ENCODE peak calls at places on chromosome 12, in four cellular contexts. One of them, this sample, is unnamed.

GRCh38 chr12:13114251-13115052 is 11.0 kb upstream of the GSG1 start:
- DNase-seq in hepatocyte: no peak
- DNase-seq in GM20000: no peak
- DNase-seq in cardiac muscle cell: peak; percentile 54
- DNase-seq in this sample: no peak

GRCh38 chr12:64187794-64188193 is 34.3 kb downstream of the KICS2 start:
- DNase-seq in GM20000: no peak
- DNase-seq in cardiac muscle cell: no peak
- DNase-seq in hepatocyte: no peak
- DNase-seq in this sample: no peak

GRCh38 chr12:46260153-46260912 is 8.5 kb downstream of the SLC38A1 start:
- DNase-seq in cardiac muscle cell: peak; percentile 65
- DNase-seq in GM20000: no peak
- DNase-seq in hepatocyte: peak; percentile 55
- DNase-seq in this sample: no peak

GRCh38 chr12:32284561-32284960 is 114.8 kb upstream of the FGD4 start:
- DNase-seq in cardiac muscle cell: no peak
- DNase-seq in GM20000: no peak
- DNase-seq in hepatocyte: no peak
- DNase-seq in this sample: no peak

GRCh38 chr12:953776-954175 is 4.3 kb upstream of the RAD52 start:
- DNase-seq in GM20000: no peak
- DNase-seq in hepatocyte: no peak
- DNase-seq in cardiac muscle cell: peak; percentile 62
- DNase-seq in this sample: no peak

GRCh38 chr12:53956251-53956887 is 1.7 kb downstream of the HOXC12 start:
- DNase-seq in cardiac muscle cell: no peak
- DNase-seq in hepatocyte: no peak
- DNase-seq in GM20000: no peak
- DNase-seq in this sample: no peak

GRCh38 chr12:47717443-47718193 is 7.7 kb downstream of the ENDOU start:
- DNase-seq in hepatocyte: peak; percentile 90
- DNase-seq in GM20000: peak; percentile 60
- DNase-seq in cardiac muscle cell: peak; percentile 93
- DNase-seq in this sample: peak; percentile 74

GRCh38 chr12:55797068-55797467 is 20.5 kb downstream of the SARNP start:
- DNase-seq in GM20000: peak; percentile 12
- DNase-seq in hepatocyte: peak; percentile 69
- DNase-seq in cardiac muscle cell: peak; percentile 74
- DNase-seq in this sample: no peak

GRCh38 chr12:115070313-115070712 is 386.3 kb upstream of the TBX3 start:
- DNase-seq in cardiac muscle cell: no peak
- DNase-seq in GM20000: no peak
- DNase-seq in hepatocyte: no peak
- DNase-seq in this sample: no peak

GRCh38 chr12:16348435-16349131 is 1.1 kb downstream of the MGST1 start:
- DNase-seq in cardiac muscle cell: peak; percentile 45
- DNase-seq in GM20000: no peak
- DNase-seq in hepatocyte: no peak
- DNase-seq in this sample: no peak

GRCh38 chr12:130646690-130647089 is 69.4 kb downstream of the RIMBP2 start:
- DNase-seq in hepatocyte: no peak
- DNase-seq in GM20000: no peak
- DNase-seq in cardiac muscle cell: no peak
- DNase-seq in this sample: no peak

GRCh38 chr12:121893901-121894540 is 5.4 kb downstream of the PSMD9 start:
- DNase-seq in cardiac muscle cell: peak; percentile 72
- DNase-seq in GM20000: no peak
- DNase-seq in hepatocyte: peak; percentile 76
- DNase-seq in this sample: no peak

GRCh38 chr12:13379531-13379930 is 183.0 kb downstream of the EMP1 start:
- DNase-seq in cardiac muscle cell: no peak
- DNase-seq in hepatocyte: no peak
- DNase-seq in GM20000: no peak
- DNase-seq in this sample: no peak

GRCh38 chr12:77202457-77203060 is 137.2 kb upstream of the E2F7 start:
- DNase-seq in cardiac muscle cell: no peak
- DNase-seq in GM20000: no peak
- DNase-seq in hepatocyte: no peak
- DNase-seq in this sample: no peak

GRCh38 chr12:108004368-108004767 is 124.7 kb upstream of the WSCD2 start:
- DNase-seq in cardiac muscle cell: peak; percentile 3
- DNase-seq in GM20000: no peak
- DNase-seq in hepatocyte: peak; percentile 57
- DNase-seq in this sample: no peak

GRCh38 chr12:95763809-95764253 is 26.7 kb downstream of the NTN4 start:
- DNase-seq in hepatocyte: peak; percentile 63
- DNase-seq in cardiac muscle cell: peak; percentile 64
- DNase-seq in GM20000: no peak
- DNase-seq in this sample: no peak

GRCh38 chr12:69068431-69068830 is 135.5 kb upstream of the CPM start:
- DNase-seq in hepatocyte: peak; percentile 46
- DNase-seq in GM20000: no peak
- DNase-seq in cardiac muscle cell: peak; percentile 13
- DNase-seq in this sample: no peak

GRCh38 chr12:6768385-6769002 is 2.3 kb downstream of the PTMS start:
- DNase-seq in hepatocyte: no peak
- DNase-seq in GM20000: no peak
- DNase-seq in cardiac muscle cell: no peak
- DNase-seq in this sample: no peak

GRCh38 chr12:106135075-106135474 is 3.7 kb downstream of the NUAK1 start:
- DNase-seq in GM20000: no peak
- DNase-seq in cardiac muscle cell: peak; percentile 53
- DNase-seq in hepatocyte: no peak
- DNase-seq in this sample: no peak

GRCh38 chr12:2288001-2288400 is 235.2 kb downstream of the CACNA1C start:
- DNase-seq in GM20000: no peak
- DNase-seq in cardiac muscle cell: peak; percentile 67
- DNase-seq in hepatocyte: peak; percentile 77
- DNase-seq in this sample: no peak

GRCh38 chr12:39672976-39673375 is 53.4 kb upstream of the ABCD2 start:
- DNase-seq in hepatocyte: no peak
- DNase-seq in GM20000: no peak
- DNase-seq in cardiac muscle cell: no peak
- DNase-seq in this sample: no peak

GRCh38 chr12:132597333-132598283 is 12.8 kb downstream of the LRCOL1 start:
- DNase-seq in cardiac muscle cell: peak; percentile 87
- DNase-seq in GM20000: no peak
- DNase-seq in hepatocyte: peak; percentile 63
- DNase-seq in this sample: no peak

GRCh38 chr12:7859552-7859951 is 13.2 kb downstream of the SLC2A14 start:
- DNase-seq in GM20000: no peak
- DNase-seq in cardiac muscle cell: no peak
- DNase-seq in hepatocyte: no peak
- DNase-seq in this sample: no peak

GRCh38 chr12:118060301-118061010 is 523 bp downstream of the WSB2 start:
- DNase-seq in hepatocyte: peak; percentile 70
- DNase-seq in cardiac muscle cell: no peak
- DNase-seq in GM20000: no peak
- DNase-seq in this sample: no peak

GRCh38 chr12:100668939-100669536 is 95.6 kb downstream of the GAS2L3 start:
- DNase-seq in hepatocyte: peak; percentile 86
- DNase-seq in cardiac muscle cell: peak; percentile 79
- DNase-seq in GM20000: peak; percentile 65
- DNase-seq in this sample: peak; percentile 73

GRCh38 chr12:144650-145284 is 69.2 kb downstream of the SLC6A12 start:
- DNase-seq in hepatocyte: no peak
- DNase-seq in GM20000: no peak
- DNase-seq in cardiac muscle cell: no peak
- DNase-seq in this sample: no peak

GRCh38 chr12:15522574-15523187 is 200.4 kb downstream of the PTPRO start:
- DNase-seq in hepatocyte: peak; percentile 58
- DNase-seq in GM20000: peak; percentile 29
- DNase-seq in cardiac muscle cell: peak; percentile 76
- DNase-seq in this sample: peak; percentile 23

GRCh38 chr12:4027412-4027811 is 154.2 kb upstream of the PARP11 start:
- DNase-seq in hepatocyte: peak; percentile 43
- DNase-seq in cardiac muscle cell: no peak
- DNase-seq in GM20000: no peak
- DNase-seq in this sample: no peak

GRCh38 chr12:111437816-111438454 is 32.2 kb downstream of the SH2B3 start:
- DNase-seq in cardiac muscle cell: peak; percentile 90
- DNase-seq in GM20000: no peak
- DNase-seq in hepatocyte: no peak
- DNase-seq in this sample: no peak

GRCh38 chr12:5487076-5487475 is 55.2 kb downstream of the NTF3 start:
- DNase-seq in cardiac muscle cell: no peak
- DNase-seq in GM20000: no peak
- DNase-seq in hepatocyte: no peak
- DNase-seq in this sample: no peak

GRCh38 chr12:12560587-12561304 is 1.9 kb downstream of the DUSP16 start:
- DNase-seq in GM20000: peak; percentile 69
- DNase-seq in cardiac muscle cell: peak; percentile 76
- DNase-seq in hepatocyte: peak; percentile 77
- DNase-seq in this sample: peak; percentile 42

GRCh38 chr12:71746983-71747611 is 7.6 kb upstream of the RAB21 start:
- DNase-seq in GM20000: peak; percentile 63
- DNase-seq in cardiac muscle cell: peak; percentile 80
- DNase-seq in hepatocyte: peak; percentile 73
- DNase-seq in this sample: peak; percentile 49

GRCh38 chr12:84604541-84604940 is 308.1 kb downstream of the SLC6A15 start:
- DNase-seq in cardiac muscle cell: no peak
- DNase-seq in hepatocyte: no peak
- DNase-seq in GM20000: no peak
- DNase-seq in this sample: no peak

GRCh38 chr12:123036471-123037285 is 56.2 kb downstream of the ARL6IP4 start:
- DNase-seq in cardiac muscle cell: no peak
- DNase-seq in hepatocyte: no peak
- DNase-seq in GM20000: no peak
- DNase-seq in this sample: no peak

GRCh38 chr12:49811961-49812401 is 16.2 kb downstream of the NCKAP5L start:
- DNase-seq in GM20000: peak; percentile 44
- DNase-seq in hepatocyte: no peak
- DNase-seq in cardiac muscle cell: no peak
- DNase-seq in this sample: no peak

GRCh38 chr12:95214466-95214865 is 2.8 kb downstream of the FGD6 start:
- DNase-seq in cardiac muscle cell: no peak
- DNase-seq in GM20000: no peak
- DNase-seq in hepatocyte: no peak
- DNase-seq in this sample: no peak

GRCh38 chr12:46647034-46647433 is 178.8 kb downstream of the SLC38A4 start:
- DNase-seq in hepatocyte: no peak
- DNase-seq in cardiac muscle cell: no peak
- DNase-seq in GM20000: no peak
- DNase-seq in this sample: no peak

GRCh38 chr12:119156401-119156800 is 22.3 kb upstream of the HSPB8 start:
- DNase-seq in GM20000: no peak
- DNase-seq in cardiac muscle cell: peak; percentile 29
- DNase-seq in hepatocyte: no peak
- DNase-seq in this sample: no peak
- TF ChIP-seq CTCF in GM20000: no peak
- TF ChIP-seq CTCF in cardiac muscle cell: peak; percentile 36
- TF ChIP-seq CTCF in hepatocyte: no peak
- TF ChIP-seq CTCF in this sample: no peak

GRCh38 chr12:57853864-57854556 is 7.5 kb upstream of the CTDSP2 start:
- DNase-seq in hepatocyte: no peak
- DNase-seq in cardiac muscle cell: no peak
- DNase-seq in GM20000: no peak
- DNase-seq in this sample: no peak

GRCh38 chr12:57850924-57851323 is 4.4 kb upstream of the CTDSP2 start:
- DNase-seq in GM20000: no peak
- DNase-seq in hepatocyte: no peak
- DNase-seq in cardiac muscle cell: no peak
- DNase-seq in this sample: peak; percentile 51

GRCh38 chr12:57851552-57852186 is 5.1 kb upstream of the CTDSP2 start:
- DNase-seq in hepatocyte: no peak
- DNase-seq in GM20000: no peak
- DNase-seq in cardiac muscle cell: no peak
- DNase-seq in this sample: no peak

GRCh38 chr12:57852195-57852594 is 5.7 kb upstream of the CTDSP2 start:
- DNase-seq in cardiac muscle cell: no peak
- DNase-seq in hepatocyte: no peak
- DNase-seq in GM20000: no peak
- DNase-seq in this sample: no peak

GRCh38 chr12:57852620-57853509 is 6.3 kb upstream of the CTDSP2 start:
- DNase-seq in cardiac muscle cell: peak; percentile 64
- DNase-seq in GM20000: no peak
- DNase-seq in hepatocyte: peak; percentile 78
- DNase-seq in this sample: no peak
- TF ChIP-seq CTCF in cardiac muscle cell: peak; percentile 31
- TF ChIP-seq CTCF in GM20000: no peak
- TF ChIP-seq CTCF in hepatocyte: no peak
- TF ChIP-seq CTCF in this sample: no peak

GRCh38 chr12:26113853-26114719 is 10.8 kb downstream of the BHLHE41 start:
- DNase-seq in cardiac muscle cell: peak; percentile 93
- DNase-seq in GM20000: peak; percentile 89
- DNase-seq in hepatocyte: peak; percentile 96
- DNase-seq in this sample: peak; percentile 86
- TF ChIP-seq CTCF in cardiac muscle cell: peak; percentile 24
- TF ChIP-seq CTCF in GM20000: no peak
- TF ChIP-seq CTCF in hepatocyte: peak; percentile 38
- TF ChIP-seq CTCF in this sample: no peak

GRCh38 chr12:26027401-26027800 is 68.9 kb downstream of the RASSF8 start:
- DNase-seq in cardiac muscle cell: no peak
- DNase-seq in hepatocyte: no peak
- DNase-seq in GM20000: no peak
- DNase-seq in this sample: no peak

GRCh38 chr12:26031318-26031717 is 72.8 kb downstream of the RASSF8 start:
- DNase-seq in cardiac muscle cell: no peak
- DNase-seq in hepatocyte: no peak
- DNase-seq in GM20000: no peak
- DNase-seq in this sample: no peak

GRCh38 chr12:26029741-26030033 is 71.2 kb downstream of the RASSF8 start:
- DNase-seq in GM20000: no peak
- DNase-seq in hepatocyte: no peak
- DNase-seq in cardiac muscle cell: no peak
- DNase-seq in this sample: no peak

GRCh38 chr12:26030371-26030770 is 71.9 kb downstream of the RASSF8 start:
- DNase-seq in cardiac muscle cell: no peak
- DNase-seq in hepatocyte: no peak
- DNase-seq in GM20000: no peak
- DNase-seq in this sample: no peak

GRCh38 chr12:26028953-26029740 is 70.7 kb downstream of the RASSF8 start:
- DNase-seq in GM20000: peak; percentile 26
- DNase-seq in cardiac muscle cell: peak; percentile 75
- DNase-seq in hepatocyte: peak; percentile 58
- DNase-seq in this sample: peak; percentile 46
- TF ChIP-seq CTCF in GM20000: peak; percentile 58
- TF ChIP-seq CTCF in cardiac muscle cell: peak; percentile 74
- TF ChIP-seq CTCF in hepatocyte: peak; percentile 91
- TF ChIP-seq CTCF in this sample: peak; percentile 59

GRCh38 chr12:57089259-57090245 is 638 bp downstream of the NAB2 start:
- DNase-seq in hepatocyte: peak; percentile 83
- DNase-seq in GM20000: peak; percentile 39
- DNase-seq in cardiac muscle cell: peak; percentile 84
- DNase-seq in this sample: peak; percentile 38

GRCh38 chr12:57091633-57092528 is 3.0 kb downstream of the NAB2 start:
- DNase-seq in cardiac muscle cell: no peak
- DNase-seq in GM20000: no peak
- DNase-seq in hepatocyte: no peak
- DNase-seq in this sample: no peak

GRCh38 chr12:57092529-57092862 is 3.6 kb downstream of the NAB2 start:
- DNase-seq in cardiac muscle cell: no peak
- DNase-seq in GM20000: peak; percentile 5
- DNase-seq in hepatocyte: no peak
- DNase-seq in this sample: no peak

GRCh38 chr12:57090456-57090855 is 1.5 kb downstream of the NAB2 start:
- DNase-seq in cardiac muscle cell: no peak
- DNase-seq in GM20000: peak; percentile 4
- DNase-seq in hepatocyte: no peak
- DNase-seq in this sample: peak; percentile 6

GRCh38 chr12:57090924-57091632 is 2.2 kb downstream of the NAB2 start:
- DNase-seq in hepatocyte: no peak
- DNase-seq in cardiac muscle cell: no peak
- DNase-seq in GM20000: peak; percentile 2
- DNase-seq in this sample: peak; percentile 3
- TF ChIP-seq CTCF in hepatocyte: no peak
- TF ChIP-seq CTCF in cardiac muscle cell: no peak
- TF ChIP-seq CTCF in GM20000: no peak
- TF ChIP-seq CTCF in this sample: no peak